ENCODE peak calls at places on chromosomes 7 and 10, in five cellular contexts. A is RWPE1, G is GM12891, O is HuH-7, T is HEK293T. H is an unnamed sample.

GRCh38 chr7:44767912-44768662 is 19.4 kb downstream of the ZMIZ2 start:
- DNase-seq in A (no peak), G (peak), O (no peak), T (no peak), H (no peak)

GRCh38 chr10:46284286-46285229 is 2.2 kb upstream of the ANTXRL start:
- DNase-seq in A (peak), G (peak), O (peak), T (peak), H (peak)

GRCh38 chr7:31076051-31076450 is 23.9 kb downstream of the ADCYAP1R1 start:
- DNase-seq in A (no peak), G (no peak), O (no peak), T (no peak), H (no peak)

GRCh38 chr7:110522751-110523200 is 568.2 kb upstream of the LRRN3 start:
- DNase-seq in A (peak), G (no peak), O (peak), T (no peak), H (peak)

GRCh38 chr7:51295435-51296269 is 21.0 kb downstream of the COBL start:
- DNase-seq in A (no peak), G (no peak), O (no peak), T (no peak), H (no peak)

GRCh38 chr7:25669300-25669781 is 441.1 kb upstream of the NPVF start:
- DNase-seq in A (no peak), G (no peak), O (no peak), T (no peak), H (no peak)

GRCh38 chr7:2730846-2731770 is 43.1 kb downstream of the AMZ1 start:
- DNase-seq in A (no peak), G (no peak), O (no peak), T (no peak), H (peak)

GRCh38 chr10:83963446-83963845 is 175.9 kb upstream of the GHITM start:
- DNase-seq in A (no peak), G (no peak), O (no peak), T (no peak), H (no peak)

GRCh38 chr7:112994666-112995065 is 92.0 kb downstream of the GPR85 start:
- DNase-seq in A (no peak), G (no peak), O (no peak), T (no peak), H (peak)

GRCh38 chr10:119090968-119091367 is 10.4 kb upstream of the EIF3A start:
- DNase-seq in A (peak), G (no peak), O (no peak), T (no peak), H (no peak)

GRCh38 chr7:139680676-139681462 is 96.9 kb downstream of the HIPK2 start:
- DNase-seq in A (peak), G (no peak), O (no peak), T (no peak), H (peak)

GRCh38 chr10:8758029-8758428 is 703.5 kb downstream of the GATA3 start:
- DNase-seq in A (peak), G (no peak), O (no peak), T (no peak), H (peak)

GRCh38 chr7:78326870-78327269 is 528.3 kb downstream of the PHTF2 start:
- DNase-seq in A (no peak), G (no peak), O (no peak), T (no peak), H (no peak)

GRCh38 chr10:1070939-1071338 is 14.8 kb downstream of the WDR37 start:
- DNase-seq in A (no peak), G (no peak), O (no peak), T (no peak), H (peak)

GRCh38 chr10:42836771-42837468 is 54.3 kb downstream of the BMS1 start:
- DNase-seq in A (peak), G (no peak), O (peak), T (no peak), H (peak)

GRCh38 chr7:134339475-134339874 is 22.7 kb upstream of the SLC35B4 start:
- DNase-seq in A (no peak), G (no peak), O (no peak), T (no peak), H (no peak)

GRCh38 chr7:115004121-115004520 is 82.2 kb downstream of the MDFIC start:
- DNase-seq in A (peak), G (no peak), O (no peak), T (no peak), H (no peak)

GRCh38 chr10:111233439-111233838 is 156.6 kb downstream of the ADRA2A start:
- DNase-seq in A (no peak), G (no peak), O (no peak), T (no peak), H (peak)

GRCh38 chr10:124105594-124105993 is 12.2 kb upstream of the CHST15 start:
- DNase-seq in A (peak), G (no peak), O (no peak), T (peak), H (no peak)

GRCh38 chr10:59968705-59969104 is 62.3 kb upstream of the CCDC6 start:
- DNase-seq in A (no peak), G (no peak), O (no peak), T (no peak), H (no peak)

GRCh38 chr10:124728071-124728829 is 15.9 kb downstream of the FAM53B start:
- DNase-seq in A (no peak), G (no peak), O (no peak), T (no peak), H (peak)

GRCh38 chr7:137962491-137962874 is 39.4 kb downstream of the CREB3L2 start:
- DNase-seq in A (no peak), G (no peak), O (no peak), T (no peak), H (no peak)

GRCh38 chr10:75911426-75911825 is 480.0 kb downstream of the LRMDA start:
- DNase-seq in A (peak), G (no peak), O (no peak), T (no peak), H (no peak)

GRCh38 chr10:36574212-36574611 is 551.2 kb upstream of the ANKRD30A start:
- DNase-seq in A (no peak), G (no peak), O (no peak), T (no peak), H (no peak)

GRCh38 chr7:101167645-101168411 is 2.5 kb upstream of the VGF start:
- DNase-seq in A (no peak), G (no peak), O (no peak), T (no peak), H (no peak)

GRCh38 chr7:151754142-151754590 is 122.7 kb downstream of the PRKAG2 start:
- DNase-seq in A (peak), G (peak), O (peak), T (peak), H (peak)

H was measured in trophoblast cell.